ENCODE peak calls at places on chromosomes 13 and 19, in eight cellular contexts. X, S, N, U, J, Z, I and M are unnamed samples.

GRCh38 chr13:52845766-52846566 is 2.5 kb downstream of the PCDH8 start:
- DNase-seq in X (peak; percentile 85), S (no peak), N (peak; percentile 32), U (peak; percentile 22), J (no peak), Z (peak; percentile 93), I (peak; percentile 45), M (no peak)

GRCh38 chr19:11624064-11624463 is 26.8 kb downstream of the ZNF627 start:
- DNase-seq in X (no peak), S (peak; percentile 5), N (peak; percentile 63), U (no peak), J (peak; percentile 24), Z (no peak), I (no peak), M (peak; percentile 38)

GRCh38 chr19:48250290-48251025 is 5.3 kb downstream of the CARD8 start:
- DNase-seq in X (no peak), S (no peak), N (no peak), U (no peak), J (no peak), Z (no peak), I (no peak), M (no peak)

GRCh38 chr19:12884926-12885748 is 1.9 kb downstream of the KLF1 start:
- DNase-seq in X (peak; percentile 87), S (peak; percentile 18), N (peak; percentile 68), U (peak; percentile 67), J (no peak), Z (peak; percentile 99), I (no peak), M (no peak)

GRCh38 chr19:1734328-1734966 is 18.9 kb upstream of the ONECUT3 start:
- DNase-seq in X (no peak), S (no peak), N (no peak), U (no peak), J (no peak), Z (no peak), I (no peak), M (no peak)

GRCh38 chr19:54152267-54152666 is 7.3 kb downstream of the LENG1 start:
- DNase-seq in X (no peak), S (no peak), N (no peak), U (no peak), J (no peak), Z (no peak), I (no peak), M (no peak)

GRCh38 chr13:60482012-60482411 is 85.0 kb downstream of the TDRD3 start:
- DNase-seq in X (no peak), S (no peak), N (peak; percentile 22), U (no peak), J (no peak), Z (no peak), I (no peak), M (peak; percentile 5)

GRCh38 chr13:51590966-51591627 is 6.8 kb downstream of the WDFY2 start:
- DNase-seq in X (no peak), S (peak; percentile 80), N (peak; percentile 96), U (no peak), J (no peak), Z (no peak), I (no peak), M (peak; percentile 96)

GRCh38 chr19:16608290-16608704 is 19.7 kb downstream of the MED26 start:
- DNase-seq in X (no peak), S (peak; percentile 75), N (peak; percentile 90), U (no peak), J (peak; percentile 65), Z (no peak), I (no peak), M (peak; percentile 90)

GRCh38 chr13:93794197-93794885 is 567.7 kb downstream of the GPC6 start:
- DNase-seq in X (no peak), S (no peak), N (no peak), U (no peak), J (no peak), Z (no peak), I (no peak), M (no peak)

GRCh38 chr19:12703056-12703455 is 6.6 kb upstream of the FBXW9 start:
- DNase-seq in X (peak; percentile 91), S (no peak), N (peak; percentile 53), U (no peak), J (peak; percentile 13), Z (peak; percentile 96), I (no peak), M (no peak)

GRCh38 chr13:110944121-110944967 is 29.5 kb upstream of the ANKRD10 start:
- DNase-seq in X (peak; percentile 72), S (peak; percentile 52), N (peak; percentile 81), U (no peak), J (peak; percentile 29), Z (peak; percentile 69), I (no peak), M (peak; percentile 31)

GRCh38 chr19:39237200-39238184 is 7.3 kb downstream of the IFNL3 start:
- DNase-seq in X (no peak), S (no peak), N (no peak), U (no peak), J (no peak), Z (peak; percentile 62), I (no peak), M (no peak)

GRCh38 chr19:53945441-53945840 is 17.3 kb upstream of the CACNG8 start:
- DNase-seq in X (peak; percentile 35), S (peak; percentile 13), N (peak; percentile 47), U (no peak), J (no peak), Z (peak; percentile 85), I (no peak), M (no peak)

GRCh38 chr13:98677398-98677797 is 75.1 kb downstream of the SLC15A1 start:
- DNase-seq in X (no peak), S (peak; percentile 91), N (no peak), U (no peak), J (peak; percentile 96), Z (no peak), I (no peak), M (peak; percentile 63)
- H3K4me3 ChIP-seq in X (no peak overlapping the region), S (no peak overlapping the region), N (no peak overlapping the region), U (no peak overlapping the region), J (peak overlapping the region; percentile 36), Z (no peak overlapping the region), I (no peak overlapping the region), M (no peak overlapping the region)

DNA sequence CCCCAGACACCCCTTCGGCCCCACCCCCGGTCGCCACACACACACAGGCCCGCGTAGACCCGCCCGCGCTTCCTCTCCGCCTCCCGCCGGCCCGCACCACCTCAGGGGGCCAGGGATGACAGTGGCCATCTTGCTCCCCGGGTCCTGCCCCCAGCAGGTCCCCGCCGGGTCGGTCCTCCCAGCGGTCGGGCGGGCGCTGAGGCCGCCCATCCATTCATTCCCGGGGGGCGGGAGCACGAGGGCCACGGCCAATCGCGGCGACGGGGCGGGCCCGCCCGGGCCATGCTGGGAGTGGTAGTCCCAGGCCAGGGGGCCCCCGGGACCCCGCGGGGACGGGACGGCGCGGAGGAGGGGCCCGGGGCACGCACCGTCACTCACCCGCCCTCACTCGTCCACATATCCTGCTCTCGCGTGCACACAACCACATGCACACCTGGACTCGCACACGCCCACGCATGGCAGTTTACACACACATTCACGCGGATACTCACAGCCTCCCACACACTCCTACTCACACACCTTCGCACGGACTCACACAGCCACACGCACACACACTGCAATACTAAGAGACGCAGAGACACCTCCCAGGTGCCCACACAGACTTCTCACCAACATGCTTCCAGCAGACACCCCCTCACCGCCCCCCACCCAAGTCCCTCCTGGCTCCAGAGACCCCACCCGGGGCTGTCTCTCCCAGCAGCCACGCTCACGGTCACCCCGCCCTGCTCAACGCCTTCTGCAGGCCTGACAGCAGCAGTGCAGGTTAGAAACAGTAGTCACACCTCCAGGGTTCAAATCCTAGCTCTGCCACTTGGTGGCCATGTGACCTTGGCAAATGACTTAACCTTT is at the start of gene DPF1:
- DNase-seq in X (peak; percentile 93), S (peak; percentile 70), N (peak; percentile 75), U (peak; percentile 39), J (no peak), Z (peak; percentile 96), I (peak; percentile 88), M (no peak)
- TF ChIP-seq CTCF in X (peak; percentile 33), S (peak; percentile 45), N (peak; percentile 10), U (no peak), J (no peak), Z (peak; percentile 61), I (peak; percentile 32), M (no peak)

GRCh38 chr19:308471-309205 is 17.4 kb upstream of the PLPP2 start:
- DNase-seq in X (no peak), S (no peak), N (no peak), U (no peak), J (no peak), Z (no peak), I (no peak), M (no peak)

GRCh38 chr19:310141-310651 is 19.0 kb upstream of the PLPP2 start:
- DNase-seq in X (no peak), S (no peak), N (no peak), U (no peak), J (peak; percentile 16), Z (no peak), I (no peak), M (no peak)

GRCh38 chr19:309206-309565 is 18.0 kb upstream of the PLPP2 start:
- DNase-seq in X (no peak), S (no peak), N (no peak), U (no peak), J (no peak), Z (no peak), I (no peak), M (no peak)

GRCh38 chr19:311813-312261 is 20.6 kb upstream of the PLPP2 start:
- DNase-seq in X (peak; percentile 0), S (no peak), N (no peak), U (no peak), J (no peak), Z (no peak), I (no peak), M (no peak)

DNA sequence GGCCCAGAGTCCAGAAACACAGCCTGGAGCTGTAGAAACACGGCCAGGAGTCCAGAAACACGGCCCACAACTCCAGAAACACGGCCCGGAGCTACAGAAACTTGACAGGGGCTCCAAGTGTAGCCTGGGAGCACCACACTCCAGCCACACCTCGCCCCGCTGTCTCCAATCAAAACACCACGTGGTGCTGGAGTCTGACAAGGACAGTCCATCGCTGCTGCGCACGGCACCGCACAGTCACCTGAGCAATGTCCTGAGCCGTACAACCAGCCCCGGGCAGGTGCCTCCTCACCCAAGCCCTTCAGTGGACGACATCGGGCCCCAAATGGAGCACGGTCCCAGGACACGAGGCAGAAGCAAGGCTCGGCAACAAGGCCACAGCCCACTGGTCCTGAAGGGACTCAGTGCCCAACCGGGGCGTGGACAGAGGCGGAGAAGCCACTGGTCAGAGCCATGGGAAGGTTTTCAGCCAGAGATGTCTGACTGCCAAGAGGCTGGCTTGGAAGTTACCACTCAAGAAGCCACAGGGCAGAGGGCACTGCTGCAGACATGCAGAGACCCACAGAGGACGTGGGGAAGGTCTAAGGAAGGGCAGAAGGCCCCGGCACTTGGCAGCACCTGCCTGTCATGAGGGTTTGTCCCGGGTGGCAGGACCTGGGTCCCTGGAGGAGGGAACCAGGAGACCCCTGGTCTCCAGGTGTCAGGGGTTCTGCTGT is 19.7 kb upstream of the PLPP2 start:
- DNase-seq in X (no peak), S (no peak), N (no peak), U (no peak), J (no peak), Z (no peak), I (no peak), M (no peak)
- H3K4me3 ChIP-seq in X (no peak overlapping the region), S (no peak overlapping the region), N (no peak overlapping the region), U (peak overlapping the region; percentile 57), J (no peak overlapping the region), Z (no peak overlapping the region), I (no peak overlapping the region), M (no peak overlapping the region)

DNA sequence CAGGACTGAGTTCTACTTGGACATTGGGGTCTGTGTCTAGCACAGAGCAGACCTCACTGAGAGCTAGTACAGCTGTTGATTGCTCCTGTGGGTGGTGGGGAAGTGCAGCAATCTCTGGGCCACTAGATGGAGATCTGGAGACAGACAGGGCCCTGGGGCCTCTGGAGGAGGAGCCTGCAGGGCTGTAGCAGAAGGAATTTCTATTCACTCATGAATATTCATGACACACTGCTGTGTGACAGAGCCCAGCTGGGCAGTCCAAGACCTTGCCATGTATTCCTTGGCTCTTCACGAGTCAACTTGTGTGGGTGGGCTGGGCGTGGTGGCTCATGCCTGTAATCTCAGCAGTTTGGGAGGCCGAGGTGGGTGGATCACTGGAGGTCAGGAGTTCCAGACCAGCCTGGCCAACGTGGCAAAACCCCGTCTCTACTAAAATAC is 37.5 kb downstream of the SUGP2 start:
- DNase-seq in X (peak; percentile 89), S (peak; percentile 88), N (peak; percentile 93), U (peak; percentile 35), J (peak; percentile 81), Z (peak; percentile 90), I (no peak), M (peak; percentile 62)
- TF ChIP-seq CTCF in X (peak; percentile 60), S (peak; percentile 87), N (peak; percentile 81), U (peak; percentile 21), J (peak; percentile 90), Z (peak; percentile 80), I (peak; percentile 56), M (peak; percentile 80)